ENCODE peak calls at places on chromosomes 6 and 20, in four cellular contexts. One of them, this sample, is unnamed.

GRCh38 chr6:52544325-52545022 is 32.4 kb downstream of the TRAM2 start:
- DNase-seq in psoas muscle: no peak
- DNase-seq in suprapubic skin: no peak
- DNase-seq in astrocyte of the spinal cord: no peak
- DNase-seq in this sample: no peak

GRCh38 chr6:20211941-20212391 is 303 bp downstream of the MBOAT1 start:
- DNase-seq in astrocyte of the spinal cord: no peak
- DNase-seq in psoas muscle: no peak
- DNase-seq in suprapubic skin: peak
- DNase-seq in this sample: no peak

GRCh38 chr6:4941782-4942672 is 61.8 kb downstream of the RPP40 start:
- DNase-seq in psoas muscle: peak
- DNase-seq in astrocyte of the spinal cord: peak
- DNase-seq in suprapubic skin: no peak
- DNase-seq in this sample: no peak

GRCh38 chr20:12946789-12947188 is 62.0 kb upstream of the SPTLC3 start:
- DNase-seq in astrocyte of the spinal cord: no peak
- DNase-seq in suprapubic skin: no peak
- DNase-seq in psoas muscle: no peak
- DNase-seq in this sample: no peak

GRCh38 chr6:74690365-74690764 is 515.5 kb downstream of the COL12A1 start:
- DNase-seq in psoas muscle: no peak
- DNase-seq in astrocyte of the spinal cord: no peak
- DNase-seq in suprapubic skin: no peak
- DNase-seq in this sample: no peak

GRCh38 chr6:87174078-87174579 is 18.8 kb downstream of the ZNF292 start:
- DNase-seq in astrocyte of the spinal cord: no peak
- DNase-seq in suprapubic skin: no peak
- DNase-seq in psoas muscle: no peak
- DNase-seq in this sample: no peak

GRCh38 chr20:23417861-23418260 is 3.4 kb downstream of the NAPB start:
- DNase-seq in suprapubic skin: no peak
- DNase-seq in astrocyte of the spinal cord: no peak
- DNase-seq in psoas muscle: no peak
- DNase-seq in this sample: no peak

GRCh38 chr6:163764565-163764964 is 350.0 kb downstream of the QKI start:
- DNase-seq in astrocyte of the spinal cord: peak
- DNase-seq in psoas muscle: no peak
- DNase-seq in suprapubic skin: no peak
- DNase-seq in this sample: no peak

GRCh38 chr6:3226422-3227362 is 761 bp downstream of the TUBB2B start:
- DNase-seq in suprapubic skin: no peak
- DNase-seq in psoas muscle: peak
- DNase-seq in astrocyte of the spinal cord: no peak
- DNase-seq in this sample: no peak

GRCh38 chr6:132511159-132511835 is 1.6 kb downstream of the STX7 start:
- DNase-seq in suprapubic skin: no peak
- DNase-seq in astrocyte of the spinal cord: no peak
- DNase-seq in psoas muscle: no peak
- DNase-seq in this sample: no peak

GRCh38 chr20:47113362-47114118 is 218.9 kb downstream of the EYA2 start:
- DNase-seq in suprapubic skin: no peak
- DNase-seq in astrocyte of the spinal cord: peak
- DNase-seq in psoas muscle: no peak
- DNase-seq in this sample: peak

GRCh38 chr6:119147101-119148053 is 68.9 kb upstream of the FAM184A start:
- DNase-seq in suprapubic skin: no peak
- DNase-seq in astrocyte of the spinal cord: peak
- DNase-seq in psoas muscle: peak
- DNase-seq in this sample: peak

GRCh38 chr20:38307371-38308046 is 3.6 kb downstream of the BPI start:
- DNase-seq in psoas muscle: no peak
- DNase-seq in astrocyte of the spinal cord: peak
- DNase-seq in suprapubic skin: no peak
- DNase-seq in this sample: no peak

GRCh38 chr6:141103246-141103645 is 1029.5 kb upstream of the GJE1 start:
- DNase-seq in astrocyte of the spinal cord: peak
- DNase-seq in suprapubic skin: no peak
- DNase-seq in psoas muscle: no peak
- DNase-seq in this sample: no peak

GRCh38 chr6:3545156-3545555 is 88.3 kb upstream of the SLC22A23 start:
- DNase-seq in astrocyte of the spinal cord: no peak
- DNase-seq in psoas muscle: no peak
- DNase-seq in suprapubic skin: no peak
- DNase-seq in this sample: no peak

GRCh38 chr6:105902401-105903031 is 183.6 kb upstream of the PRDM1 start:
- DNase-seq in astrocyte of the spinal cord: no peak
- DNase-seq in suprapubic skin: no peak
- DNase-seq in psoas muscle: no peak
- DNase-seq in this sample: no peak

GRCh38 chr6:12962995-12963394 is 246.4 kb downstream of the PHACTR1 start:
- DNase-seq in astrocyte of the spinal cord: peak
- DNase-seq in psoas muscle: no peak
- DNase-seq in suprapubic skin: no peak
- DNase-seq in this sample: no peak

GRCh38 chr6:105981002-105981887 is 104.9 kb upstream of the PRDM1 start:
- DNase-seq in psoas muscle: no peak
- DNase-seq in astrocyte of the spinal cord: no peak
- DNase-seq in suprapubic skin: no peak
- DNase-seq in this sample: peak

GRCh38 chr6:2963756-2964155 is 7.6 kb downstream of the SERPINB6 start:
- DNase-seq in suprapubic skin: peak
- DNase-seq in astrocyte of the spinal cord: no peak
- DNase-seq in psoas muscle: no peak
- DNase-seq in this sample: no peak

GRCh38 chr6:29737707-29738630 is 14.7 kb downstream of the HLA-F start:
- DNase-seq in psoas muscle: peak
- DNase-seq in astrocyte of the spinal cord: peak
- DNase-seq in suprapubic skin: no peak
- DNase-seq in this sample: peak

GRCh38 chr6:99543968-99544367 is 24.5 kb downstream of the CCNC start:
- DNase-seq in astrocyte of the spinal cord: no peak
- DNase-seq in psoas muscle: no peak
- DNase-seq in suprapubic skin: no peak
- DNase-seq in this sample: no peak

GRCh38 chr6:24454452-24454851 is 34.9 kb downstream of the GPLD1 start:
- DNase-seq in astrocyte of the spinal cord: no peak
- DNase-seq in suprapubic skin: peak
- DNase-seq in psoas muscle: no peak
- DNase-seq in this sample: no peak

GRCh38 chr6:100663219-100663863 is 198.6 kb upstream of the SIM1 start:
- DNase-seq in suprapubic skin: no peak
- DNase-seq in psoas muscle: no peak
- DNase-seq in astrocyte of the spinal cord: peak
- DNase-seq in this sample: no peak

GRCh38 chr6:135182120-135182992 is 1.2 kb downstream of the MYB start:
- DNase-seq in psoas muscle: peak
- DNase-seq in astrocyte of the spinal cord: peak
- DNase-seq in suprapubic skin: no peak
- DNase-seq in this sample: no peak

GRCh38 chr20:45917790-45918141 is 5.8 kb upstream of the PLTP start:
- DNase-seq in suprapubic skin: no peak
- DNase-seq in astrocyte of the spinal cord: no peak
- DNase-seq in psoas muscle: no peak
- DNase-seq in this sample: no peak

GRCh38 chr6:147530132-147531060 is 21.9 kb downstream of the SAMD5 start:
- DNase-seq in suprapubic skin: no peak
- DNase-seq in astrocyte of the spinal cord: no peak
- DNase-seq in psoas muscle: no peak
- DNase-seq in this sample: no peak

GRCh38 chr6:166443166-166443565 is 60.4 kb upstream of the MPC1 start:
- DNase-seq in astrocyte of the spinal cord: no peak
- DNase-seq in suprapubic skin: no peak
- DNase-seq in psoas muscle: no peak
- DNase-seq in this sample: no peak

GRCh38 chr6:105162377-105162776 is 17.4 kb downstream of the POPDC3 start:
- DNase-seq in astrocyte of the spinal cord: no peak
- DNase-seq in psoas muscle: peak
- DNase-seq in suprapubic skin: no peak
- DNase-seq in this sample: no peak

GRCh38 chr20:58131581-58132142 is 96.8 kb downstream of the ANKRD60 start:
- DNase-seq in astrocyte of the spinal cord: peak
- DNase-seq in psoas muscle: no peak
- DNase-seq in suprapubic skin: peak
- DNase-seq in this sample: peak

GRCh38 chr6:154508573-154509375 is 1.7 kb downstream of the CNKSR3 start:
- DNase-seq in suprapubic skin: no peak
- DNase-seq in astrocyte of the spinal cord: peak
- DNase-seq in psoas muscle: no peak
- DNase-seq in this sample: peak

GRCh38 chr20:6468751-6469150 is 298.7 kb upstream of the BMP2 start:
- DNase-seq in psoas muscle: no peak
- DNase-seq in suprapubic skin: no peak
- DNase-seq in astrocyte of the spinal cord: no peak
- DNase-seq in this sample: no peak

DNA sequence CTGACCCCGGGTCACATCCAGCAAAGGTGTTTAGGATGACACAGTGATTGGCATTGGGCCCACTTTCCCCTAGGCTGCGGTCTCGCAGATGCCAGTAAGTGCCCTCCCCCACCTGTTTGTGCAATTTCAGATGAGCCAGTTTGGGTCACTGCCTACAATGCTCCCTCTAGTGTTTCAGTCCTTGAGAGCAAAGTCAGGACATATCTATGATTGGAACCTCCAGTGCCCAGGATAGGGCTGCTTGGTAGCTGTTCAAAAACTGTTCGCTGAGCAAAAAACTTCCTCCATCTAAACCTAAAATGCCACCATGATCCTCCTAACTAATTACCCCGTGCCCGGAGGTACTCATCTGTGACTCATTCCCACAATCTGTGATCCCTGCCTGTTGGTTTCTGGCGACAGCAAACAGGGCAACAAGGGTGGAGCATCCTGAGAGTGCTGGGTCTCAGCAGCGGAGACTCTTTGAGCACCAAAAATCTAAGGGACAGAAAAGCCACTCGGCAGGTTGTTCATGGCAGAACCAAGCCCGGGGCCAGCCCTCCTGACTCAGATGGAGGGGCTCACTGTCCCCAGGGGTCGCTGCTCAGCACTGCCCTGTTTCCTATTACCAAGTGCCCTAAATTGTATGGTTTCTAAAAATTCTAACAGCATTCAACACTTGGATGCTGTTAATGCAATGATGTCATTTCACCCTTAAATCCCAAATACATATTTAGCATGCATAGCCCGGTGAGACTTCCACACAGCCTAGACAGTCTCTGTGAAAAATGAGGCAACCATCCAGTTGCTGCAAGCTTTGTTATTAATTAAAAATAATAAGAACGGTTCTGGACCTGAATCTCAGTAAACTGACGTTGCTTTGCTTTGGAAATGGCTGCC is 5.0 kb downstream of the VSX1 start:
- DNase-seq in psoas muscle: no peak
- DNase-seq in suprapubic skin: no peak
- DNase-seq in astrocyte of the spinal cord: no peak
- DNase-seq in this sample: no peak
- TF ChIP-seq CTCF in psoas muscle: peak
- TF ChIP-seq CTCF in suprapubic skin: no peak
- TF ChIP-seq CTCF in astrocyte of the spinal cord: peak
- TF ChIP-seq CTCF in this sample: no peak

GRCh38 chr6:14068623-14069022 is 48.9 kb upstream of the CD83 start:
- DNase-seq in psoas muscle: no peak
- DNase-seq in suprapubic skin: no peak
- DNase-seq in astrocyte of the spinal cord: no peak
- DNase-seq in this sample: no peak

GRCh38 chr6:14070457-14070856 is 47.1 kb upstream of the CD83 start:
- DNase-seq in astrocyte of the spinal cord: no peak
- DNase-seq in suprapubic skin: no peak
- DNase-seq in psoas muscle: no peak
- DNase-seq in this sample: no peak

GRCh38 chr6:14065350-14065749 is 52.2 kb upstream of the CD83 start:
- DNase-seq in astrocyte of the spinal cord: no peak
- DNase-seq in psoas muscle: no peak
- DNase-seq in suprapubic skin: no peak
- DNase-seq in this sample: no peak

GRCh38 chr6:14068133-14068532 is 49.4 kb upstream of the CD83 start:
- DNase-seq in suprapubic skin: no peak
- DNase-seq in astrocyte of the spinal cord: peak
- DNase-seq in psoas muscle: no peak
- DNase-seq in this sample: no peak

GRCh38 chr6:14066782-14067406 is 50.7 kb upstream of the CD83 start:
- DNase-seq in psoas muscle: no peak
- DNase-seq in suprapubic skin: no peak
- DNase-seq in astrocyte of the spinal cord: peak
- DNase-seq in this sample: no peak
- TF ChIP-seq CTCF in psoas muscle: peak
- TF ChIP-seq CTCF in suprapubic skin: peak
- TF ChIP-seq CTCF in astrocyte of the spinal cord: peak
- TF ChIP-seq CTCF in this sample: peak

GRCh38 chr6:41425511-41425910 is 90.1 kb downstream of the NCR2 start:
- DNase-seq in suprapubic skin: no peak
- DNase-seq in astrocyte of the spinal cord: no peak
- DNase-seq in psoas muscle: no peak
- DNase-seq in this sample: no peak

GRCh38 chr6:41427642-41428401 is 92.4 kb downstream of the NCR2 start:
- DNase-seq in psoas muscle: peak
- DNase-seq in astrocyte of the spinal cord: no peak
- DNase-seq in suprapubic skin: no peak
- DNase-seq in this sample: peak

GRCh38 chr6:41428402-41428994 is 93.1 kb downstream of the NCR2 start:
- DNase-seq in suprapubic skin: no peak
- DNase-seq in astrocyte of the spinal cord: peak
- DNase-seq in psoas muscle: peak
- DNase-seq in this sample: peak

GRCh38 chr6:41426438-41426851 is 91.0 kb downstream of the NCR2 start:
- DNase-seq in astrocyte of the spinal cord: peak
- DNase-seq in psoas muscle: no peak
- DNase-seq in suprapubic skin: no peak
- DNase-seq in this sample: no peak

DNA sequence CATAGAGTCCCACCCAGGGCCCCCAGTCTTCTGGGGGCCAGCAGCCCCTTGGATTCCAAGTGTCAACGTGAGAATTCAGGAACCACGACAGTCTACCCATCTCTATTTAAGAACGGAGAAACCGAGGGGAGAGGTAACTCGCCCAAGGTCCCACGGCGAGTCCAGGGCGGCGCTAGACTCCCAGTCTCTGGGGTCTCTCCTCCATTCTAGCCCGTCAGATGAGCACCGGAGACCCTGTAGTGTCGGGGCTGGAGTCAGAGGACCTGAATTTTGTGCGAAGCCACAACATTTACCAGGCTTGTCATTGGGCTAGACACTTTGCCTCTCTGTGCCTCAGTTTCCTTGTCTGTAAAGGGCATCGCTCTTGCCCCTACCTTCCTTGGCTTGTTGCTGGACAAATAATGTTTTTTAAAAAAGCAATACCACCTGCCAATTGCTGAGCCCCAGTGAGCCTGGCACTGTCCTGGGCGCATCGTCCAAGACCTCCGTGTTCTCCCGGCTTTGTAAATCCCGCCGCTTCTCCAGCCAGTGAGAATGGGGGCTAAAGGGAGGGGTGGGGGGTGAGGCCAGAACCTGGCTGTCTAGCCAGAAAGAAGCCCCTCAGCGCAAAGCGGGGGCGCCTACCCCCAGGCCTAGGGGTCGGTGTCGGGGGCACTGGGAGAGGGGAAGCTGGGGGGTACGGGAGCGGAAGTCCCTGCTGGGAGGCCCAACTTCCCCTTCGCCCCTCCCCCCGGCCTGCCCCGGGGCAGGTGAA is 91.7 kb downstream of the NCR2 start:
- DNase-seq in astrocyte of the spinal cord: no peak
- DNase-seq in psoas muscle: no peak
- DNase-seq in suprapubic skin: no peak
- DNase-seq in this sample: no peak
- TF ChIP-seq CTCF in astrocyte of the spinal cord: no peak
- TF ChIP-seq CTCF in psoas muscle: no peak
- TF ChIP-seq CTCF in suprapubic skin: no peak
- TF ChIP-seq CTCF in this sample: no peak

GRCh38 chr6:56593801-56594318 is 48.8 kb downstream of the DST start:
- DNase-seq in suprapubic skin: no peak
- DNase-seq in astrocyte of the spinal cord: no peak
- DNase-seq in psoas muscle: no peak
- DNase-seq in this sample: no peak
- TF ChIP-seq CTCF in suprapubic skin: no peak
- TF ChIP-seq CTCF in astrocyte of the spinal cord: no peak
- TF ChIP-seq CTCF in psoas muscle: no peak
- TF ChIP-seq CTCF in this sample: no peak

This sample was measured in sigmoid colon.